ENCODE peak calls at places on chromosomes 7 and 10, in five cellular contexts. Q is A549, S is sigmoid colon, A is RWPE1, V is cardiac muscle cell. D is an unnamed sample.

GRCh38 chr7:134693256-134693655 is 46.6 kb downstream of the BPGM start:
- DNase-seq in V (peak; percentile 85), S (no peak), A (peak; percentile 57), Q (peak; percentile 29), D (peak; percentile 83)

GRCh38 chr10:23343591-23344225 is 889 bp downstream of the C10orf67 start:
- DNase-seq in Q (peak; percentile 9), A (peak; percentile 54), V (peak; percentile 71), S (peak; percentile 75), D (no peak)

GRCh38 chr10:58641095-58641531 is 128.4 kb downstream of the BICC1 start:
- DNase-seq in V (peak; percentile 95), S (no peak), A (peak; percentile 28), Q (peak; percentile 94), D (peak; percentile 79)

GRCh38 chr7:37908221-37908788 is 8.3 kb downstream of the SFRP4 start:
- DNase-seq in Q (no peak), V (peak; percentile 79), S (no peak), A (no peak), D (no peak)

GRCh38 chr7:136183981-136184380 is 206.8 kb upstream of the MTPN start:
- DNase-seq in Q (no peak), V (no peak), S (no peak), A (no peak), D (no peak)

GRCh38 chr10:102113956-102114857 is 6.0 kb downstream of the LDB1 start:
- DNase-seq in S (peak; percentile 75), V (no peak), A (no peak), Q (no peak), D (no peak)

GRCh38 chr7:138553805-138554204 is 93.7 kb downstream of the TRIM24 start:
- DNase-seq in V (no peak), S (no peak), Q (no peak), A (no peak), D (no peak)

GRCh38 chr10:84395581-84395980 is 67.2 kb downstream of the CCSER2 start:
- DNase-seq in V (peak; percentile 21), A (no peak), S (no peak), Q (no peak), D (no peak)

GRCh38 chr7:82044497-82045080 is 274.7 kb upstream of the HGF start:
- DNase-seq in Q (peak; percentile 66), A (peak; percentile 13), V (peak; percentile 77), S (no peak), D (no peak)

GRCh38 chr7:96991850-96992623 is 13.3 kb upstream of the DLX6 start:
- DNase-seq in A (no peak), S (no peak), Q (no peak), V (no peak), D (no peak)

GRCh38 chr7:106774768-106775551 is 90.1 kb upstream of the PIK3CG start:
- DNase-seq in Q (peak; percentile 94), S (no peak), A (no peak), V (peak; percentile 86), D (no peak)

GRCh38 chr7:101595766-101596537 is 33.1 kb downstream of the MYL10 start:
- DNase-seq in V (no peak), A (no peak), Q (no peak), S (no peak), D (no peak)

GRCh38 chr10:89029201-89029600 is 38.6 kb downstream of the FAS start:
- DNase-seq in Q (no peak), S (no peak), V (peak; percentile 91), A (no peak), D (no peak)

GRCh38 chr7:7352845-7353244 is 170.5 kb downstream of the C1GALT1 start:
- DNase-seq in A (peak; percentile 15), V (no peak), S (no peak), Q (no peak), D (peak; percentile 83)

GRCh38 chr7:24576171-24577052 is 3.2 kb downstream of the PALS2 start:
- DNase-seq in Q (peak; percentile 72), S (no peak), V (peak; percentile 87), A (peak; percentile 72), D (peak; percentile 23)

GRCh38 chr7:36298145-36298544 is 91.5 kb upstream of the ANLN start:
- DNase-seq in S (no peak), V (no peak), A (no peak), Q (no peak), D (no peak)
- H3K27ac ChIP-seq in S (no peak overlapping the region), V (no peak overlapping the region), A (no peak overlapping the region), Q (no peak overlapping the region), D (no peak overlapping the region)

GRCh38 chr7:22255834-22256233 is 101.1 kb downstream of the RAPGEF5 start:
- DNase-seq in A (no peak), S (no peak), Q (no peak), V (no peak), D (no peak)
- H3K27ac ChIP-seq in A (no peak overlapping the region), S (no peak overlapping the region), Q (no peak overlapping the region), V (no peak overlapping the region), D (no peak overlapping the region)

DNA sequence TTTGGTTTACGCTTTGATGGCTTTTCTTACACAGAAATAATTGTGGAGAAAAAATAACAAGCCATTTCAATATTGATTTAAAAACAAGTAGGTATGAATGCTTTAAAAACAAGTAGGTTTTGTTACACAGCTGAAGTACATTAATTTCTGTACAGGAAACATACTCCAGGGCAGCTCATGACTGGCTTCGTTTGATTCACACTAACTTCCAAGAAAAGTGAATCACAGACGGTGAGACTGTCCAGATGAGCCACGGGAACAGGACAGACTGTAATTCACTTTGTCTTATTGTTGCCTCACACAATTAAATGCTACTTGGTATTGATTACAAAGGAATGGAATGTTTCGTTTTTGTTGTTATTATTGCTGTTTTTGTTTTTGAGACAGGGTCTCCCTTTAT is 26.6 kb upstream of the SNX10 start:
- DNase-seq in S (no peak), A (peak; percentile 12), Q (no peak), V (no peak), D (peak; percentile 25)
- H3K27ac ChIP-seq in S (no peak overlapping the region), A (no peak overlapping the region), Q (no peak overlapping the region), V (no peak overlapping the region), D (no peak overlapping the region)

GRCh38 chr7:64672414-64672813 is 6.5 kb downstream of the ZNF107 start:
- DNase-seq in A (no peak), V (no peak), S (no peak), Q (no peak), D (no peak)

GRCh38 chr7:64665980-64666674 is at the start of gene ZNF107:
- DNase-seq in S (peak; percentile 98), V (peak; percentile 95), Q (peak; percentile 95), A (peak; percentile 96), D (peak; percentile 75)

DNA sequence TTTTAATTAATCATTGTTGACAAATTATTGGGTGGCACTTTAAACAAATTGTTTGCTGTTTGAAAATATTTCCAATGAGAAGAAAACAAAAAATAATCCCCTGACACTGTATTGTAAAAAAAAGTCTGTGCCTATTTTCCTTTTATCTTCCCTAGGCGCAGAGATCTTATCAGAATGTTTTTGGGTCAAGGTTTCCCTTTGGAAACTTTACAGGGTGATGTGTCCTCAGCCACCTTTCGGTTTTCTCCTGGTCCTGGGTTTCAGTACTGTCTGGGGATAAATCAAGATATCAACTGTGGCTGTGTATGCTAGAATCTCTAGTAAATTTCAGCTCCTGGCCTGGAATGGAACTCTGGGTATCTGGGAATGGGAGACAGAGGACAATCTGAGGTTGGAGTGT is 1.4 kb downstream of the ZNF107 start:
- DNase-seq in V (no peak), A (no peak), S (no peak), Q (no peak), D (no peak)
- H3K27ac ChIP-seq in V (no peak overlapping the region), A (no peak overlapping the region), S (no peak overlapping the region), Q (no peak overlapping the region), D (no peak overlapping the region)

DNA sequence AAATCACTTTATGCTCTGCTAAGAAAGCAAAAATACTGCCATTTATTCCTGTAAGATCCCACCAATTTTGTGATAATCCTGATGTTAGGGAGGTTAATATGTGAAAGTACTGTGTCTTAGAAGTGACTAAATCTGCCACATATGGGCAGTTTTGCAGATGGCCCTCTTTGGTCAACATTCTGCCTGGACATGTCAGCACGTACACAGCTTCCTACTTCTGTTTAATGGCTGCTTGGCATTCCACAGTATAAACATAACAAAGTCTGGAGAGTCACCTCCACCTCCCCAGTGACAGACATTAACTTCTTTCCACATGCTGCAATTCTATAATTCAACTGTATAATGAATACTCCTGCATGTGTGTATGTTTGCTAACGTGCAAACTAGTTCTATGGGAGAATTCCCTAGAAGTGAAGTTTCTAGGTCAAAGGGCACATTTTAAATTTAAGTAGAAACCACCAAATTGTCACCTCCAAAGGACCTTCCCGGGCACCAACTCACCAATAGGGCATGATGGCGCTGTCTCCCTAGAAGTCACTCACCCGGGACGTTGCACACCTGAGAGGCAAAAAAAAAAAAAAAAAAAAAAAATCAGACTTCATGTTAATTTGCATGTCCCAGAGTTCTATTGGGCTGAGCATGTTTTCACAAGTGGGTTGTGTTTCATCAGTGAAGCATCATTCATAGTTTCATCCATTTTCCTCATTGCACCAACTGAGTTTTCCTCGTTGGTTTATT is 38.9 kb downstream of the MKI67 start:
- DNase-seq in A (no peak), S (no peak), V (no peak), Q (no peak), D (peak; percentile 29)
- H3K27ac ChIP-seq in A (no peak overlapping the region), S (no peak overlapping the region), V (no peak overlapping the region), Q (no peak overlapping the region), D (no peak overlapping the region)